ENCODE peak calls at places on chromosomes 6 and 20, in five cellular contexts. O is GM20000, A is GM04503, N is germinal center, Z is AG09319. V is an unnamed sample.

GRCh38 chr6:20811112-20811746 is 277.0 kb downstream of the CDKAL1 start:
- DNase-seq in O (no peak), N (no peak), A (peak), Z (peak), V (peak)

GRCh38 chr6:21479140-21479539 is 114.4 kb upstream of the SOX4 start:
- DNase-seq in N (no peak), O (no peak), A (no peak), Z (no peak), V (no peak)

GRCh38 chr6:12456343-12456742 is 166.2 kb downstream of the EDN1 start:
- DNase-seq in N (no peak), O (no peak), Z (no peak), A (no peak), V (no peak)

GRCh38 chr6:37952027-37952426 is 132.5 kb downstream of the ZFAND3 start:
- DNase-seq in A (no peak), Z (no peak), N (no peak), O (no peak), V (no peak)

GRCh38 chr6:31345026-31345730 is 11.8 kb downstream of the HLA-B start:
- DNase-seq in A (no peak), N (no peak), Z (no peak), O (no peak), V (no peak)

GRCh38 chr20:2829376-2829775 is 11.1 kb downstream of the PCED1A start:
- DNase-seq in Z (no peak), A (no peak), N (no peak), O (no peak), V (no peak)

GRCh38 chr6:158783851-158784250 is 35.3 kb downstream of the EZR start:
- DNase-seq in A (no peak), Z (no peak), O (no peak), N (no peak), V (no peak)

GRCh38 chr6:84740385-84740784 is 24.0 kb downstream of the TBX18 start:
- DNase-seq in Z (no peak), O (no peak), N (no peak), A (no peak), V (no peak)

GRCh38 chr20:15842872-15843271 is 730.4 kb downstream of the KIF16B start:
- DNase-seq in A (no peak), O (peak), Z (no peak), N (peak), V (no peak)

GRCh38 chr6:105799051-105799450 is 287.1 kb upstream of the PRDM1 start:
- DNase-seq in A (no peak), Z (peak), N (no peak), O (no peak), V (no peak)

GRCh38 chr6:168002812-168003211 is 5.3 kb downstream of the KIF25 start:
- DNase-seq in O (no peak), N (no peak), A (no peak), Z (no peak), V (no peak)

GRCh38 chr6:25928562-25929324 is 1.7 kb downstream of the SLC17A2 start:
- DNase-seq in A (no peak), N (no peak), O (no peak), Z (no peak), V (no peak)

GRCh38 chr6:37691904-37692806 is 5.5 kb downstream of the MDGA1 start:
- DNase-seq in O (peak), N (peak), Z (no peak), A (no peak), V (peak)

GRCh38 chr6:108193835-108194234 is 28.0 kb downstream of the NR2E1 start:
- DNase-seq in Z (no peak), O (no peak), N (no peak), A (no peak), V (no peak)

GRCh38 chr20:44615876-44616603 is 33.7 kb downstream of the PKIG start:
- DNase-seq in A (no peak), O (no peak), N (no peak), Z (no peak), V (no peak)

GRCh38 chr6:134031696-134032255 is 20.6 kb downstream of the SLC2A12 start:
- DNase-seq in O (no peak), N (no peak), Z (no peak), A (no peak), V (no peak)

GRCh38 chr20:23032056-23032455 is 3.1 kb upstream of the SSTR4 start:
- DNase-seq in N (no peak), A (no peak), Z (no peak), O (no peak), V (no peak)

GRCh38 chr6:166707045-166707444 is 80.0 kb upstream of the RPS6KA2 start:
- DNase-seq in Z (no peak), A (no peak), O (peak), N (no peak), V (peak)

GRCh38 chr20:5222919-5223634 is 93.7 kb downstream of the PROKR2 start:
- DNase-seq in Z (peak), A (peak), O (peak), N (peak), V (peak)

GRCh38 chr6:43860285-43860684 is 90.3 kb downstream of the VEGFA start:
- DNase-seq in O (no peak), A (no peak), Z (no peak), N (no peak), V (no peak)

GRCh38 chr6:1736346-1737105 is 126.8 kb downstream of the FOXC1 start:
- DNase-seq in N (peak), O (no peak), A (no peak), Z (no peak), V (no peak)

GRCh38 chr20:5220334-5221077 is 93.7 kb downstream of the CDS2 start:
- DNase-seq in A (no peak), O (no peak), N (no peak), Z (no peak), V (no peak)

GRCh38 chr6:124131259-124131658 is 327.6 kb downstream of the NKAIN2 start:
- DNase-seq in O (no peak), N (no peak), Z (no peak), A (no peak), V (no peak)